ENCODE peak calls at places on chromosomes 2 and 18, in eight cellular contexts. One of them, this sample, is unnamed. For H3K4me1, the result is how much of the 10 kb centered on the place peaks cover.

GRCh38 chr2:174553811-174554493 is 43.7 kb downstream of the WIPF1 start:
- DNase-seq in GM23248: no peak
- DNase-seq in tibial nerve: no peak
- DNase-seq in neural progenitor cell: no peak
- DNase-seq in tibial artery: no peak
- DNase-seq in HCT116: no peak
- DNase-seq in CD4-positive, CD25-positive, alpha-beta regulatory T cell: peak
- DNase-seq in HepG2: no peak
- DNase-seq in this sample: peak

GRCh38 chr2:157757500-157757899 is 118.6 kb downstream of the ACVR1 start:
- DNase-seq in GM23248: no peak
- DNase-seq in tibial nerve: no peak
- DNase-seq in neural progenitor cell: no peak
- DNase-seq in tibial artery: no peak
- DNase-seq in HCT116: no peak
- DNase-seq in CD4-positive, CD25-positive, alpha-beta regulatory T cell: no peak
- DNase-seq in HepG2: no peak
- DNase-seq in this sample: no peak

GRCh38 chr2:235663877-235664276 is 170.0 kb downstream of the AGAP1 start:
- DNase-seq in GM23248: no peak
- DNase-seq in tibial nerve: no peak
- DNase-seq in neural progenitor cell: no peak
- DNase-seq in tibial artery: no peak
- DNase-seq in HCT116: no peak
- DNase-seq in CD4-positive, CD25-positive, alpha-beta regulatory T cell: no peak
- DNase-seq in HepG2: no peak
- DNase-seq in this sample: no peak

GRCh38 chr2:219125225-219125885 is 35.3 kb downstream of the NHEJ1 start:
- DNase-seq in GM23248: peak
- DNase-seq in tibial nerve: no peak
- DNase-seq in neural progenitor cell: no peak
- DNase-seq in tibial artery: no peak
- DNase-seq in HCT116: peak
- DNase-seq in CD4-positive, CD25-positive, alpha-beta regulatory T cell: no peak
- DNase-seq in HepG2: peak
- DNase-seq in this sample: no peak

GRCh38 chr18:905948-906415 is 1.3 kb downstream of the ADCYAP1 start:
- DNase-seq in GM23248: no peak
- DNase-seq in tibial nerve: no peak
- DNase-seq in neural progenitor cell: peak
- DNase-seq in tibial artery: no peak
- DNase-seq in HCT116: no peak
- DNase-seq in CD4-positive, CD25-positive, alpha-beta regulatory T cell: no peak
- DNase-seq in HepG2: no peak
- DNase-seq in this sample: no peak

GRCh38 chr2:220893411-220893810 is 678.7 kb downstream of the EPHA4 start:
- DNase-seq in GM23248: peak
- DNase-seq in tibial nerve: no peak
- DNase-seq in neural progenitor cell: no peak
- DNase-seq in tibial artery: no peak
- DNase-seq in HCT116: no peak
- DNase-seq in CD4-positive, CD25-positive, alpha-beta regulatory T cell: no peak
- DNase-seq in HepG2: no peak
- DNase-seq in this sample: no peak

GRCh38 chr2:231297108-231297908 is 98.2 kb upstream of the B3GNT7 start:
- DNase-seq in GM23248: peak
- DNase-seq in tibial nerve: peak
- DNase-seq in neural progenitor cell: peak
- DNase-seq in tibial artery: no peak
- DNase-seq in HCT116: peak
- DNase-seq in CD4-positive, CD25-positive, alpha-beta regulatory T cell: no peak
- DNase-seq in HepG2: peak
- DNase-seq in this sample: peak

GRCh38 chr2:107545851-107546250 is 280.8 kb upstream of the RGPD4 start:
- DNase-seq in GM23248: no peak
- DNase-seq in tibial nerve: no peak
- DNase-seq in neural progenitor cell: no peak
- DNase-seq in tibial artery: no peak
- DNase-seq in HCT116: no peak
- DNase-seq in CD4-positive, CD25-positive, alpha-beta regulatory T cell: no peak
- DNase-seq in HepG2: no peak
- DNase-seq in this sample: no peak

GRCh38 chr2:225766431-225766830 is 366.9 kb downstream of the NYAP2 start:
- DNase-seq in GM23248: no peak
- DNase-seq in tibial nerve: no peak
- DNase-seq in neural progenitor cell: no peak
- DNase-seq in tibial artery: no peak
- DNase-seq in HCT116: no peak
- DNase-seq in CD4-positive, CD25-positive, alpha-beta regulatory T cell: no peak
- DNase-seq in HepG2: no peak
- DNase-seq in this sample: no peak

GRCh38 chr2:112583497-112584133 is 794 bp upstream of the CHCHD5 start:
- DNase-seq in GM23248: peak
- DNase-seq in tibial nerve: peak
- DNase-seq in neural progenitor cell: peak
- DNase-seq in tibial artery: no peak
- DNase-seq in HCT116: peak
- DNase-seq in CD4-positive, CD25-positive, alpha-beta regulatory T cell: peak
- DNase-seq in HepG2: peak
- DNase-seq in this sample: no peak

GRCh38 chr2:71082402-71083252 is 14.2 kb downstream of the NAGK start:
- DNase-seq in GM23248: no peak
- DNase-seq in tibial nerve: no peak
- DNase-seq in neural progenitor cell: no peak
- DNase-seq in tibial artery: no peak
- DNase-seq in HCT116: no peak
- DNase-seq in CD4-positive, CD25-positive, alpha-beta regulatory T cell: no peak
- DNase-seq in HepG2: no peak
- DNase-seq in this sample: no peak

GRCh38 chr2:9993490-9994165 is 42.1 kb downstream of the GRHL1 start:
- DNase-seq in GM23248: peak
- DNase-seq in tibial nerve: no peak
- DNase-seq in neural progenitor cell: no peak
- DNase-seq in tibial artery: no peak
- DNase-seq in HCT116: no peak
- DNase-seq in CD4-positive, CD25-positive, alpha-beta regulatory T cell: no peak
- DNase-seq in HepG2: no peak
- DNase-seq in this sample: no peak

GRCh38 chr2:230895536-230896345 is 29.3 kb downstream of the GPR55 start:
- DNase-seq in GM23248: no peak
- DNase-seq in tibial nerve: no peak
- DNase-seq in neural progenitor cell: no peak
- DNase-seq in tibial artery: peak
- DNase-seq in HCT116: no peak
- DNase-seq in CD4-positive, CD25-positive, alpha-beta regulatory T cell: no peak
- DNase-seq in HepG2: no peak
- DNase-seq in this sample: peak

DNA sequence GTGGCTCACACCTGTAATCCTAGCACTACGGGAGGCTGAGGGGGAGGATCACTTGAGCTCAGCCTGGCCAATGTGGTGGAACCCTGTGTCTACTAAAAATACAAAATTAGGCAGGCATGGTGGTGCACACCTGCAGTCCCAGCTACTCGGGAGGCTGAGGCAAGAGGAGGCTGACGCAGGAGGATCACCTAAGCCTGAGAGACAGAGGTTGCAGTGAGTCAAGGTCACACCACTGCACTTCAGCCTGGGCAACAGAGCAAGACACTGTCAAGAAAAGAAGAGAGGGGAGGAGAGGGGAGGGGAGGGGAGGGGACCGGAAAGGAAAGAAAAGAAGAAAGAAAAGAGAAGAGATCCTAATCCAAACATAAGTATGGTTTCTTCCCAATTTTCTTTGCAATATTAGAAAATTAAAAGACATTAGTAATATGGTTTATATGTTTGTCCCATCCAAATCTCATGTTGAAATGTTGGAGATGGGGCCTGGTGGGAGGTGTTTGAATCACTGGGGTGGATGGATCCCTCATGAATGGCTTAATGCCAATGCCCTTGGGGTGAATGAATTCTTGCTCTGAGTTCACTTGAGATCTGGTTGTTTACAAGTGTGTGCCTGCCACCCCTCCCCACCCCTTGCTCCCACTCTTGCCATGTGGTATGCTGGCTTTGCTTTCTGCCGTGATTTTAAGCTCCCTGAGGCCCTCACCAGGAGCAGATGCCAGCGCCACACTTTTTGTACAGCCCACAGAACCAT is 50.7 kb downstream of the TRIP12 start:
- DNase-seq in GM23248: peak
- DNase-seq in tibial nerve: no peak
- DNase-seq in neural progenitor cell: no peak
- DNase-seq in tibial artery: no peak
- DNase-seq in HCT116: no peak
- DNase-seq in CD4-positive, CD25-positive, alpha-beta regulatory T cell: no peak
- DNase-seq in HepG2: no peak
- DNase-seq in this sample: no peak
- H3K4me1 ChIP-seq in GM23248: under half
- H3K4me1 ChIP-seq in tibial nerve: under half
- H3K4me1 ChIP-seq in neural progenitor cell: under half
- H3K4me1 ChIP-seq in tibial artery: under half
- H3K4me1 ChIP-seq in HCT116: under half
- H3K4me1 ChIP-seq in CD4-positive, CD25-positive, alpha-beta regulatory T cell: under half
- H3K4me1 ChIP-seq in HepG2: under half
- H3K4me1 ChIP-seq in this sample: under half

GRCh38 chr2:39407516-39408296 is 29.4 kb downstream of the MAP4K3 start:
- DNase-seq in GM23248: no peak
- DNase-seq in tibial nerve: no peak
- DNase-seq in neural progenitor cell: no peak
- DNase-seq in tibial artery: no peak
- DNase-seq in HCT116: no peak
- DNase-seq in CD4-positive, CD25-positive, alpha-beta regulatory T cell: no peak
- DNase-seq in HepG2: no peak
- DNase-seq in this sample: no peak
- H3K4me1 ChIP-seq in GM23248: half or more
- H3K4me1 ChIP-seq in tibial nerve: under half
- H3K4me1 ChIP-seq in neural progenitor cell: under half
- H3K4me1 ChIP-seq in tibial artery: under half
- H3K4me1 ChIP-seq in HCT116: under half
- H3K4me1 ChIP-seq in CD4-positive, CD25-positive, alpha-beta regulatory T cell: under half
- H3K4me1 ChIP-seq in HepG2: half or more
- H3K4me1 ChIP-seq in this sample: under half

DNA sequence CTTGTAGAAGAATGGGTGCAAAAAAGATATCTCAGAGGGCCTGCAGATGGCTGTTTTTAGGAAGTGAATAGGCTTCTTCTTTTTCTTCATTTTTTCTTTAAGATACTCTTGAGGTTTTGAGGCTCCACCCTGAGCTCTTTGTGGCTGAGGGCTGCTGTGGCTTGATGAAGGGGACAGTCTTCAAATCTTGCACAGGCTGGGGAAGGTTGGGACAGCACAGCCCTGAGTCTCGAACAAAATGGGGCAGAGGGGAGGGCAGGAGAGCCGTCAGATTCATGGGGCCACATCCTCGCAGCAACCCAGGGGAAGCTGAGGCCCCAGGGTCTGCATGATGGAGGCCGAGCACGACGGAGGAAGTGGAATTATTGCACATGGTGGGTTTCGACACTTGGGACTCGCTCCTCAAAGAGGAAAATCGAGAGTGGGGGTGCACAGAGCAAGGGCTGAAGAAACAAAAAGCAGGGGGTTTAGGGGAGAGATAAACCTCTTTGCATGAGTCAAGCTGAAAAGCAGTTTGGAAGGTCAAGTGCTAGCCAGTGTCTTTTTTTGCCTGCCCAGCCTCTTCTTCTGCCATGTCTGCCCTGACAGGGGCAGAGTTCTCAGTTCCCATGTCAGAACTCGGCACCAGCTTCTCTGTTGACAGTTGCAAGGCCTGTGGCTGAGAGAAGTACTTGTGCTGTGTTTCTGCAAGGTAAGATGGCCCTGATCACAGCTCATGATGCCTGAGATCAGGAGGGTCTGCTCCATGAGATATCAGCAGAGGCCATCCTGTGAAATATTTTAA is 19.5 kb downstream of the INPP4A start:
- DNase-seq in GM23248: no peak
- DNase-seq in tibial nerve: no peak
- DNase-seq in neural progenitor cell: no peak
- DNase-seq in tibial artery: no peak
- DNase-seq in HCT116: no peak
- DNase-seq in CD4-positive, CD25-positive, alpha-beta regulatory T cell: peak
- DNase-seq in HepG2: no peak
- DNase-seq in this sample: no peak
- H3K4me1 ChIP-seq in GM23248: under half
- H3K4me1 ChIP-seq in tibial nerve: under half
- H3K4me1 ChIP-seq in neural progenitor cell: under half
- H3K4me1 ChIP-seq in tibial artery: under half
- H3K4me1 ChIP-seq in HCT116: under half
- H3K4me1 ChIP-seq in CD4-positive, CD25-positive, alpha-beta regulatory T cell: half or more
- H3K4me1 ChIP-seq in HepG2: under half
- H3K4me1 ChIP-seq in this sample: half or more

GRCh38 chr2:5969301-5969700 is 277.1 kb downstream of the SOX11 start:
- DNase-seq in GM23248: no peak
- DNase-seq in tibial nerve: no peak
- DNase-seq in neural progenitor cell: no peak
- DNase-seq in tibial artery: no peak
- DNase-seq in HCT116: no peak
- DNase-seq in CD4-positive, CD25-positive, alpha-beta regulatory T cell: no peak
- DNase-seq in HepG2: no peak
- DNase-seq in this sample: no peak
- H3K4me1 ChIP-seq in GM23248: under half
- H3K4me1 ChIP-seq in tibial nerve: under half
- H3K4me1 ChIP-seq in neural progenitor cell: under half
- H3K4me1 ChIP-seq in tibial artery: under half
- H3K4me1 ChIP-seq in HCT116: under half
- H3K4me1 ChIP-seq in CD4-positive, CD25-positive, alpha-beta regulatory T cell: under half
- H3K4me1 ChIP-seq in HepG2: under half
- H3K4me1 ChIP-seq in this sample: under half

GRCh38 chr18:54825626-54826344 is 2.5 kb upstream of the RAB27B start:
- DNase-seq in GM23248: no peak
- DNase-seq in tibial nerve: no peak
- DNase-seq in neural progenitor cell: no peak
- DNase-seq in tibial artery: no peak
- DNase-seq in HCT116: no peak
- DNase-seq in CD4-positive, CD25-positive, alpha-beta regulatory T cell: no peak
- DNase-seq in HepG2: no peak
- DNase-seq in this sample: no peak
- H3K4me1 ChIP-seq in GM23248: under half
- H3K4me1 ChIP-seq in tibial nerve: under half
- H3K4me1 ChIP-seq in neural progenitor cell: under half
- H3K4me1 ChIP-seq in tibial artery: under half
- H3K4me1 ChIP-seq in HCT116: under half
- H3K4me1 ChIP-seq in CD4-positive, CD25-positive, alpha-beta regulatory T cell: under half
- H3K4me1 ChIP-seq in HepG2: under half
- H3K4me1 ChIP-seq in this sample: under half

GRCh38 chr2:85389139-85389538 is 21.0 kb downstream of the CAPG start:
- DNase-seq in GM23248: no peak
- DNase-seq in tibial nerve: no peak
- DNase-seq in neural progenitor cell: no peak
- DNase-seq in tibial artery: peak
- DNase-seq in HCT116: no peak
- DNase-seq in CD4-positive, CD25-positive, alpha-beta regulatory T cell: no peak
- DNase-seq in HepG2: no peak
- DNase-seq in this sample: peak
- H3K4me1 ChIP-seq in GM23248: under half
- H3K4me1 ChIP-seq in tibial nerve: under half
- H3K4me1 ChIP-seq in neural progenitor cell: under half
- H3K4me1 ChIP-seq in tibial artery: under half
- H3K4me1 ChIP-seq in HCT116: under half
- H3K4me1 ChIP-seq in CD4-positive, CD25-positive, alpha-beta regulatory T cell: under half
- H3K4me1 ChIP-seq in HepG2: under half
- H3K4me1 ChIP-seq in this sample: under half

DNA sequence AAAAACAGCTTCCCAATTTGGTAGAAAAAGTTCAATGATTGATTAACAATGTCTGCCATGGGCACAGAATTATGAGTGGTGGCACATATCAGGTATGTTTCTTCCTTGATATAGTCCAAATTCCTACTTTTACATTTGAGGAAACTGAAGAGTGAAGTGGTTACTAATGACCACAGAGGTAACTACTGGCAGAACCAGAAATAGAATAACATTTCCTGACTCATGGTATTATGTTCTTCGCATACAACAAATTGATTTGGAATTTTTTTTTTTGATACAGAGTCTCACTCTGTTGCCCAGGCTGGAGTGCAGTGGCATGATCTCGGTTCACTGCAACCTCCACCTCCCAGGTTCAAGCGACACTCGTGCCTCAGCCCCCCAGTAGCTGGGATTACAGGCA is 6.0 kb upstream of the NFE2L2 start:
- DNase-seq in GM23248: no peak
- DNase-seq in tibial nerve: no peak
- DNase-seq in neural progenitor cell: no peak
- DNase-seq in tibial artery: no peak
- DNase-seq in HCT116: no peak
- DNase-seq in CD4-positive, CD25-positive, alpha-beta regulatory T cell: no peak
- DNase-seq in HepG2: no peak
- DNase-seq in this sample: no peak
- H3K4me1 ChIP-seq in GM23248: under half
- H3K4me1 ChIP-seq in tibial nerve: under half
- H3K4me1 ChIP-seq in neural progenitor cell: under half
- H3K4me1 ChIP-seq in tibial artery: under half
- H3K4me1 ChIP-seq in HCT116: under half
- H3K4me1 ChIP-seq in CD4-positive, CD25-positive, alpha-beta regulatory T cell: under half
- H3K4me1 ChIP-seq in HepG2: half or more
- H3K4me1 ChIP-seq in this sample: under half

This sample was measured in spleen.